ENCODE peak calls at places on chromosomes 3 and 15, in six cellular contexts. J is H9, O is IMR-90, P is neuronal stem cell, F is mesenchymal stem cell, R is mesendoderm. Y is an unnamed sample.

GRCh38 chr15:80495406-80495942 is 91.3 kb downstream of the ARNT2 start:
- DNase-seq in J (no peak), O (no peak), F (no peak), P (no peak), R (no peak), Y (peak)

GRCh38 chr15:80194186-80194585 is 41.4 kb downstream of the FAH start:
- DNase-seq in O (no peak), P (no peak), R (no peak), J (no peak), F (no peak), Y (no peak)

GRCh38 chr15:68793776-68794175 is 26.9 kb downstream of the ANP32A start:
- DNase-seq in F (no peak), J (no peak), P (no peak), O (no peak), R (no peak), Y (no peak)

GRCh38 chr3:59388555-59389280 is 338.9 kb upstream of the CFAP20DC start:
- DNase-seq in P (no peak), F (peak), O (no peak), R (no peak), J (no peak), Y (no peak)

GRCh38 chr3:38138347-38139190 is at the start of gene MYD88:
- DNase-seq in R (peak), O (peak), J (peak), F (peak), P (peak), Y (peak)

GRCh38 chr3:25448750-25449684 is 21.0 kb downstream of the RARB start:
- DNase-seq in F (peak), P (no peak), J (peak), O (peak), R (peak), Y (no peak)

GRCh38 chr15:32029409-32029861 is 880 bp upstream of the CHRNA7 start:
- DNase-seq in O (no peak), R (peak), P (peak), J (peak), F (no peak), Y (no peak)

GRCh38 chr3:89983449-89983848 is 876.0 kb downstream of the EPHA3 start:
- DNase-seq in P (no peak), O (no peak), R (no peak), J (no peak), F (no peak), Y (no peak)

GRCh38 chr3:102595057-102595456 is 160.2 kb downstream of the ZPLD1 start:
- DNase-seq in R (no peak), F (no peak), O (no peak), P (no peak), J (no peak), Y (no peak)

GRCh38 chr15:34039506-34040123 is 611 bp upstream of the AVEN start:
- DNase-seq in J (no peak), P (no peak), O (peak), R (peak), F (peak), Y (no peak)

GRCh38 chr3:127860223-127860622 is 37.9 kb upstream of the MGLL start:
- DNase-seq in F (no peak), P (no peak), J (no peak), O (no peak), R (peak), Y (no peak)

GRCh38 chr15:34366271-34367043 is 539 bp downstream of the LPCAT4 start:
- DNase-seq in J (peak), F (peak), O (peak), R (peak), P (peak), Y (peak)

GRCh38 chr3:14700891-14701290 is 25.9 kb downstream of the C3orf20 start:
- DNase-seq in J (no peak), P (no peak), F (no peak), R (no peak), O (no peak), Y (no peak)

GRCh38 chr3:184558726-184559125 is 2.9 kb upstream of the EPHB3 start:
- DNase-seq in R (peak), P (no peak), F (no peak), J (no peak), O (no peak), Y (no peak)

GRCh38 chr15:68595260-68595564 is 16.4 kb downstream of the CORO2B start:
- DNase-seq in O (no peak), F (no peak), R (no peak), J (no peak), P (no peak), Y (no peak)

GRCh38 chr3:44106761-44107160 is 134.9 kb upstream of the TOPAZ1 start:
- DNase-seq in P (no peak), J (no peak), R (no peak), F (peak), O (no peak), Y (no peak)

GRCh38 chr15:95843241-95843851 is 487.2 kb upstream of the NR2F2 start:
- DNase-seq in J (no peak), O (no peak), F (peak), P (no peak), R (no peak), Y (no peak)

GRCh38 chr3:187533797-187534196 is 136.4 kb downstream of the SST start:
- DNase-seq in J (no peak), P (no peak), R (peak), F (no peak), O (no peak), Y (peak)

GRCh38 chr15:100725121-100726069 is 123.0 kb downstream of the ASB7 start:
- DNase-seq in J (peak), R (no peak), O (peak), P (no peak), F (peak), Y (no peak)

GRCh38 chr15:47717036-47717611 is at the start of gene SEMA6D:
- DNase-seq in F (peak), P (peak), R (peak), J (peak), O (peak), Y (no peak)

GRCh38 chr3:47961815-47962606 is 54.2 kb downstream of the MAP4 start:
- DNase-seq in O (no peak), P (no peak), F (peak), J (no peak), R (peak), Y (no peak)

GRCh38 chr3:124878561-124879394 is 8.4 kb downstream of the ITGB5 start:
- DNase-seq in P (no peak), F (peak), O (peak), R (no peak), J (no peak), Y (no peak)

GRCh38 chr3:143807987-143808386 is 40.3 kb downstream of the SLC9A9 start:
- DNase-seq in R (no peak), O (no peak), F (no peak), P (no peak), J (no peak), Y (no peak)

GRCh38 chr3:66497288-66497972 is 3.4 kb downstream of the LRIG1 start:
- DNase-seq in O (no peak), J (no peak), P (no peak), R (no peak), F (no peak), Y (no peak)

GRCh38 chr3:42078686-42079085 is 12.5 kb upstream of the TRAK1 start:
- DNase-seq in R (peak), P (no peak), J (peak), F (no peak), O (no peak), Y (peak)

GRCh38 chr3:42084593-42084992 is 6.6 kb upstream of the TRAK1 start:
- DNase-seq in R (no peak), F (no peak), P (no peak), J (no peak), O (no peak), Y (peak)

GRCh38 chr3:42080452-42080872 is 10.7 kb upstream of the TRAK1 start:
- DNase-seq in O (peak), F (peak), P (no peak), J (no peak), R (peak), Y (peak)

GRCh38 chr3:42079701-42080323 is 11.3 kb upstream of the TRAK1 start:
- DNase-seq in O (no peak), P (no peak), F (no peak), R (no peak), J (no peak), Y (no peak)

GRCh38 chr3:42081814-42082473 is 9.2 kb upstream of the TRAK1 start:
- DNase-seq in J (no peak), P (no peak), R (no peak), F (no peak), O (no peak), Y (no peak)
- H3K9ac ChIP-seq in J (no peak), P (no peak), R (no peak), F (peak), O (no peak), Y (no peak)

GRCh38 chr3:165507576-165507975 is 311.4 kb upstream of the SLITRK3 start:
- DNase-seq in J (no peak), R (no peak), P (no peak), O (no peak), F (no peak), Y (no peak)
- H2AK5ac ChIP-seq in J (no peak), R (no peak), P (no peak), O (no peak), F (no peak), Y (no peak)

GRCh38 chr3:110629917-110630316 is 441.7 kb upstream of the NECTIN3 start:
- DNase-seq in F (no peak), P (no peak), J (no peak), O (no peak), R (no peak), Y (no peak)
- H3K4ac ChIP-seq in F (no peak), P (no peak), J (no peak), O (no peak), R (no peak), Y (no peak)

GRCh38 chr3:181719298-181719859 is 7.7 kb downstream of the SOX2 start:
- DNase-seq in F (no peak), J (no peak), R (no peak), P (no peak), O (no peak), Y (no peak)

GRCh38 chr3:181722156-181722555 is 10.4 kb downstream of the SOX2 start:
- DNase-seq in F (no peak), J (no peak), R (no peak), O (no peak), P (no peak), Y (no peak)

GRCh38 chr3:181718416-181718815 is 6.7 kb downstream of the SOX2 start:
- DNase-seq in F (no peak), R (no peak), P (no peak), J (no peak), O (no peak), Y (no peak)

GRCh38 chr3:181721369-181721768 is 9.6 kb downstream of the SOX2 start:
- DNase-seq in O (no peak), P (no peak), F (no peak), J (no peak), R (no peak), Y (no peak)

GRCh38 chr3:181720281-181720680 is 8.6 kb downstream of the SOX2 start:
- DNase-seq in O (no peak), P (no peak), F (no peak), R (no peak), J (no peak), Y (no peak)
- H3K9ac ChIP-seq in O (no peak), P (no peak), F (no peak), R (no peak), J (no peak), Y (no peak)

GRCh38 chr15:28895146-28895545 is 9.4 kb downstream of the APBA2 start:
- DNase-seq in O (no peak), P (no peak), R (no peak), F (no peak), J (no peak), Y (no peak)

GRCh38 chr15:28897861-28898608 is 12.3 kb downstream of the APBA2 start:
- DNase-seq in R (no peak), O (no peak), F (no peak), P (no peak), J (no peak), Y (no peak)

GRCh38 chr15:28894631-28895030 is 8.9 kb downstream of the APBA2 start:
- DNase-seq in J (no peak), P (no peak), R (no peak), O (no peak), F (no peak), Y (no peak)

GRCh38 chr15:28896944-28897343 is 11.2 kb downstream of the APBA2 start:
- DNase-seq in F (peak), P (no peak), J (no peak), O (peak), R (no peak), Y (peak)

GRCh38 chr15:28895566-28895965 is 9.8 kb downstream of the APBA2 start:
- DNase-seq in O (no peak), F (no peak), J (no peak), P (no peak), R (no peak), Y (no peak)
- H2AK5ac ChIP-seq in O (peak), F (no peak), J (no peak), P (no peak), R (no peak), Y (no peak)

DNA sequence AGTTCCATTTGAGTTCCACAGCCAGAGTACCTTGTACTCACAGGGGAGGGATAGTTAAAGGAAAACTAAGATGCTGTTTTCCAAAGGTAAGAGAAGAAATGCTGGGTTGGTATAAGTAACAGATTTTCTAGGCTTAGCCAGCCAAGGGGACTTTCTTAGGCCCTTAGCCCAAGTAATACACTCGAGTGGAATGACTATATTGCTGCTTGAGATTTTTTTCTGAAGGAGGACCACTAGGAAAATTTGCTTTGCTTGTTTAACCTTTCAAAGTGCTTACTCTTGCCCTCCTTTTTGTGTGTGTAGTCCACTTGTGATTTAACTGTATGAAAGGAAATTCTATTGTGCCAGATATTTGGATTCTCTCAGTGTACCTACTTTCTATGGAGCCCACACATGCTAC is 50.5 kb downstream of the IL5RA start:
- DNase-seq in J (no peak), O (no peak), R (no peak), P (no peak), F (no peak), Y (no peak)
- H3K4ac ChIP-seq in J (no peak), O (no peak), R (no peak), P (no peak), F (no peak), Y (no peak)

GRCh38 chr15:91456921-91457320 is 356.9 kb downstream of the SV2B start:
- DNase-seq in R (no peak), P (no peak), F (no peak), O (peak), J (no peak), Y (peak)
- H3K9ac ChIP-seq in R (no peak), P (no peak), F (no peak), O (no peak), J (no peak), Y (no peak)

GRCh38 chr15:98801234-98801561 is 152.9 kb downstream of the IGF1R start:
- DNase-seq in O (no peak), J (peak), R (peak), F (no peak), P (peak), Y (no peak)
- H2AK5ac ChIP-seq in O (no peak), J (no peak), R (no peak), F (peak), P (no peak), Y (no peak)

GRCh38 chr3:100708644-100708988 is 678 bp upstream of the TFG start:
- DNase-seq in J (no peak), O (no peak), R (no peak), F (no peak), P (no peak), Y (peak)
- H3K4ac ChIP-seq in J (no peak), O (peak), R (no peak), F (peak), P (no peak), Y (peak)